ENCODE peak calls at places on chromosomes 2 and 18, in five cellular contexts. N is psoas muscle, V is fibroblast of mammary gland, Q is pancreas, J is coronary artery. E is an unnamed sample.
A peak's percentile ranks its signal among the peaks of the same experiment; 100 is the strongest.

GRCh38 chr2:64737547-64737946 is 83.8 kb upstream of the SERTAD2 start:
- DNase-seq in N (no peak), V (peak; percentile 11), Q (no peak), J (no peak), E (peak; percentile 46)

GRCh38 chr18:76487782-76488181 is 7.3 kb downstream of the ZNF516 start:
- DNase-seq in V (no peak), J (no peak), Q (no peak), N (no peak), E (no peak)

GRCh38 chr2:45291283-45291682 is 282.0 kb upstream of the SIX2 start:
- DNase-seq in Q (no peak), N (no peak), J (no peak), V (peak; percentile 84), E (no peak)

GRCh38 chr2:5695641-5696350 is 3.6 kb downstream of the SOX11 start:
- DNase-seq in N (no peak), Q (no peak), V (no peak), J (no peak), E (peak; percentile 31)

GRCh38 chr2:42810126-42810970 is 18.0 kb upstream of the HAAO start:
- DNase-seq in J (peak; percentile 97), Q (peak; percentile 93), N (peak; percentile 93), V (peak; percentile 96), E (peak; percentile 96)

GRCh38 chr2:150594299-150594698 is 106.8 kb upstream of the RND3 start:
- DNase-seq in J (no peak), Q (no peak), N (no peak), V (no peak), E (no peak)

GRCh38 chr18:68263481-68263880 is 451.4 kb downstream of the TMX3 start:
- DNase-seq in J (no peak), V (peak; percentile 57), Q (no peak), N (no peak), E (peak; percentile 45)

GRCh38 chr2:120464448-120464931 is 118.6 kb downstream of the INHBB start:
- DNase-seq in J (no peak), N (no peak), Q (no peak), V (no peak), E (no peak)

GRCh38 chr2:213248637-213249036 is 35.6 kb upstream of the SPAG16 start:
- DNase-seq in V (no peak), J (no peak), N (no peak), Q (no peak), E (no peak)

GRCh38 chr2:181037922-181038321 is 57.5 kb downstream of the UBE2E3 start:
- DNase-seq in V (peak; percentile 84), J (no peak), N (no peak), Q (no peak), E (no peak)

GRCh38 chr18:51074605-51075004 is 44.6 kb downstream of the SMAD4 start:
- DNase-seq in V (no peak), N (no peak), J (no peak), Q (no peak), E (no peak)

GRCh38 chr18:51078026-51078425 is 48.0 kb downstream of the SMAD4 start:
- DNase-seq in V (no peak), N (no peak), J (no peak), Q (no peak), E (no peak)

GRCh38 chr18:51077217-51077616 is 47.2 kb downstream of the SMAD4 start:
- DNase-seq in Q (no peak), N (no peak), V (peak; percentile 73), J (no peak), E (peak; percentile 39)

GRCh38 chr18:51072586-51073303 is 42.7 kb downstream of the SMAD4 start:
- DNase-seq in V (no peak), N (no peak), Q (no peak), J (no peak), E (no peak)

DNA sequence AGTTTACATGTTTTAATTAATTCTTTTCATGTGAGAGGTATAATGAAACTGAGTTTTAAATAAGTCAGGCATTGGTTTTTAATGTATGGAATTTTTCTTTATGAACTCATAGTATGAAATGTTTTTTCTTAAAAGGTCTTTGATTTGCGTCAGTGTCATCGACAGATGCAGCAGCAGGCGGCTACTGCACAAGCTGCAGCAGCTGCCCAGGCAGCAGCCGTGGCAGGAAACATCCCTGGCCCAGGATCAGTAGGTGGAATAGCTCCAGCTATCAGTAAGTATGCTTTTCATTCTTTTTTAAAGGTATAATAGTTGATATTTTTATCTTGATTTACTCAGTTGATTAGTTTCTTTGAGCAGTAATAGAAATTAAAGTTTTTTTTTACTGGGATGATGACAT is 46.5 kb downstream of the SMAD4 start:
- DNase-seq in J (no peak), N (no peak), V (peak; percentile 24), Q (no peak), E (no peak)
- H3K4me3 ChIP-seq in J (no peak overlapping the region), N (no peak overlapping the region), V (no peak overlapping the region), Q (no peak overlapping the region), E (no peak overlapping the region)

DNA sequence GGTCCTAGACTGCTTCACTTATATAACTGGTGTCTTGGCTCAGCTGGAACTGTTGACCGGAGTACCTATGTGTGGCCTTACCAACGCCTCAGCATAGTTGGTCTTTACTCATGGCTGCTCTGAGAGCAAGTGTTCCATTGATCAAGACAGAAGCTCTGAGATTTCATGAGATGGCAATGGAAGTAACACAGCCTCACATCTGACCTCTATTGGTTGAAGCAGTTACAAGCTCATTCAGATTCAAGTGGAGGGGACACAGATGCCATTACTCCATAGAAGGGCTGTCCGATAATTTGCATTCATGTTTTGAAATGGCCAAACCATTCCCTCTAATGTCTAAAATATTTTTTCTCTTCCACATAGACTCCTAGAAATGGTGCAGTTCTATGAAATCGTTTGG is 46.4 kb upstream of the STK39 start:
- DNase-seq in J (no peak), V (peak; percentile 5), N (no peak), Q (no peak), E (peak; percentile 5)
- TF ChIP-seq CTCF in J (no peak), V (peak; percentile 16), N (no peak), Q (no peak), E (peak; percentile 26)

GRCh38 chr2:174336403-174337336 is 1.9 kb downstream of the SP9 start:
- DNase-seq in Q (no peak), V (no peak), N (peak; percentile 36), J (no peak), E (no peak)
- H3K4me3 ChIP-seq in Q (peak overlapping the region; percentile 15), V (peak overlapping the region; percentile 9), N (peak overlapping the region; percentile 70), J (peak overlapping the region; percentile 68), E (peak overlapping the region; percentile 65)

DNA sequence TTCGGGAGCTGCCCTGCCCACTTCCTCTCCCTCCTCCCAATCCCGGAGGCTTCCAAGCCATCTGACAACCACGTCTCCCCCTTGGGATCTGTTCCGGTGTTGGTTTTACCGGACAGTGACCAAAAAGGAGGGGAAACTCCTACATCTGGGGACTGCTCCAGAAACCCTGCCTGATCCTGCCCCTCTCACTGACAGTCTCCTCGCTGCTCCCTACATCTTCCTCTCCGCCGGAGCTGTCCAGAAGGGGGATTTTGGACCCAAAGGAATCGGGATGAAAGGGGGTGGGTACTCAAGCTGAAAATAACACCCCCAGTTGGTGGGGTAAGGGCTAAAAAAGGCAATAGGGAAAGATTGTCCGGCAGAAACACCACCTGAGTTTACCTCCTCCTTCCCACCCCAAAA is 1.5 kb downstream of the INO80D start:
- DNase-seq in V (peak; percentile 86), Q (peak; percentile 57), N (peak; percentile 65), J (peak; percentile 86), E (peak; percentile 85)
- TF ChIP-seq CTCF in V (no peak), Q (no peak), N (no peak), J (no peak), E (peak; percentile 16)

DNA sequence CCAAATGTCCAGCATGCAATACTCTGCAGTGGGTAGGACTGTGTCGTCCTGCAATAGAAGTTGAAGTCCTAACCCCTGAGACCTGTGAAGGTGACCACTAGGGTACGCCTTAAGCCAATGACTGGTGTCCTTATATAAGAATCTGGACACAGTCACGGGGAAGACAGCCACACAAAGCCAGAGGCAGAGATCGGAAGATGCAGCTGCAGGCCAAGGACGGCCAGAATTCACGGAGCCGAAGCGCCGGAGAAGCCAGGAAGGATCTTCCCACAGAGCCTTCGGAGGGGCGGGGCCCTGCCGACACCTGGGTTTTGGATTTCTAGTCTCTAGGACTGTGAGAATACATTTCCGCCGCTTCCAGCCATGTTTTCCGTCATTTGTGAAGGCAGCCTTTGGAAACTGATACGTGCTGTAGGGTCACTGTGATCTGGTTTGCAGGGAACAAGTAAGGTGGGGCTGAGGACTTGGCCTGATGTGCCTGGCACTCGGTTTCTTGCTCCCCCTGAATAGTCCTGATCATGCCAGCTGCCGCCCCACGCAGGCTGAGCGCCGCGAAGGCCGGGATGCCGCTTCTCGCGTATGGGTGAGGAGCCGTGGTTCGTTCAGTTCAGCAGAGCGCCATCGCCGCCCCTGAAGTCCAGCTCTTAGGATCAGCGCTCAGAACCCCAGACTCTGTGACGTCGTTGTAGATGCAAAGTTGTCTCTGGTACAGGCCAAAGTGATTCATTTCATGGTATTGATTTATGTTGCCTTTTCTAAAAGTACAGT is 38.7 kb downstream of the PTGR3 start:
- DNase-seq in Q (no peak), V (no peak), N (no peak), J (peak; percentile 68), E (no peak)
- H3K4me3 ChIP-seq in Q (no peak overlapping the region), V (no peak overlapping the region), N (peak overlapping the region; percentile 29), J (no peak overlapping the region), E (no peak overlapping the region)

GRCh38 chr2:160332318-160332717 is 132.2 kb upstream of the ITGB6 start:
- DNase-seq in N (no peak), Q (no peak), J (no peak), V (peak; percentile 49), E (no peak)
- TF ChIP-seq CTCF in N (no peak), Q (no peak), J (no peak), V (no peak), E (no peak)

E was measured in AG10803.